ENCODE peak calls at places on chromosomes 16 and 17, in nine cellular contexts. F is IMR-90, N is OCI-LY7, D is K562, K is mammary epithelial cell, O is GM23338, H is neural progenitor cell, X is PC-3, B is mesendoderm. U is an unnamed sample.

GRCh38 chr16:84360170-84360569 is 8.2 kb upstream of the ATP2C2 start:
- DNase-seq in H (no peak), B (no peak), X (peak; percentile 89), N (peak; percentile 32), O (no peak), F (peak; percentile 25), K (peak; percentile 68), D (no peak), U (no peak)

GRCh38 chr17:80727409-80727755 is 182.7 kb downstream of the RPTOR start:
- DNase-seq in F (no peak), B (no peak), X (no peak), K (no peak), D (no peak), O (no peak), N (no peak), H (no peak), U (no peak)

GRCh38 chr16:8376430-8376829 is 213.9 kb downstream of the TMEM114 start:
- DNase-seq in O (no peak), N (no peak), B (no peak), D (no peak), H (no peak), F (no peak), X (no peak), K (no peak), U (no peak)

GRCh38 chr16:4058386-4058785 is 57.9 kb downstream of the ADCY9 start:
- DNase-seq in N (no peak), O (no peak), B (no peak), H (no peak), K (no peak), X (peak; percentile 3), F (peak; percentile 44), D (no peak), U (no peak)

GRCh38 chr16:20262248-20262647 is 65.1 kb downstream of the GP2 start:
- DNase-seq in O (no peak), K (no peak), X (no peak), D (no peak), F (no peak), N (no peak), B (no peak), H (no peak), U (no peak)

GRCh38 chr16:31093132-31093703 is 1.4 kb downstream of the VKORC1 start:
- DNase-seq in K (peak; percentile 50), F (peak; percentile 38), X (peak; percentile 54), O (peak; percentile 51), D (peak; percentile 80), H (peak; percentile 76), N (peak; percentile 59), B (peak; percentile 74), U (peak; percentile 28)

GRCh38 chr16:52597772-52598483 is 51.0 kb upstream of the TOX3 start:
- DNase-seq in D (no peak), B (peak; percentile 85), H (peak; percentile 62), F (no peak), O (peak; percentile 77), X (no peak), K (no peak), N (no peak), U (no peak)

GRCh38 chr16:2428051-2428786 is 1.0 kb upstream of the CCNF start:
- DNase-seq in B (peak; percentile 76), D (peak; percentile 78), H (peak; percentile 64), N (peak; percentile 51), O (peak; percentile 58), F (no peak), X (peak; percentile 22), K (peak; percentile 20), U (peak; percentile 63)

GRCh38 chr17:75592364-75593020 is 4.9 kb downstream of the MYO15B start:
- DNase-seq in K (no peak), F (no peak), X (no peak), B (no peak), O (no peak), D (no peak), N (no peak), H (no peak), U (no peak)

GRCh38 chr17:81636505-81637288 is at the start of the genes NPLOC4 and TSPAN10:
- DNase-seq in O (peak; percentile 91), K (peak; percentile 85), F (peak; percentile 80), D (peak; percentile 98), B (peak; percentile 87), N (peak; percentile 93), X (peak; percentile 88), H (peak; percentile 95), U (peak; percentile 92)

GRCh38 chr16:75593825-75594820 is 27.9 kb downstream of the GABARAPL2 start:
- DNase-seq in O (peak; percentile 86), N (peak; percentile 55), K (peak; percentile 17), X (peak; percentile 84), B (peak; percentile 88), D (peak; percentile 48), H (no peak), F (peak; percentile 83), U (no peak)

GRCh38 chr16:58730724-58731370 is 3.3 kb downstream of the GOT2 start:
- DNase-seq in N (peak; percentile 72), B (no peak), F (no peak), D (no peak), X (no peak), K (no peak), H (no peak), O (no peak), U (no peak)

GRCh38 chr17:8791910-8792270 is 7.3 kb downstream of the MFSD6L start:
- DNase-seq in D (peak; percentile 12), K (peak; percentile 82), B (peak; percentile 79), H (no peak), F (peak; percentile 51), O (no peak), N (no peak), X (peak; percentile 38), U (no peak)

GRCh38 chr17:65741690-65742089 is 180.2 kb upstream of the AXIN2 start:
- DNase-seq in X (no peak), F (no peak), D (no peak), O (no peak), B (no peak), N (no peak), K (no peak), H (no peak), U (no peak)

GRCh38 chr16:67349172-67349571 is 22.6 kb downstream of the LRRC36 start:
- DNase-seq in F (peak; percentile 44), K (peak; percentile 20), N (peak; percentile 67), H (no peak), D (peak; percentile 38), B (no peak), X (peak; percentile 61), O (peak; percentile 48), U (no peak)

GRCh38 chr16:88369447-88370008 is 13.2 kb upstream of the ZNF469 start:
- DNase-seq in B (peak; percentile 67), K (no peak), D (no peak), O (no peak), X (no peak), N (no peak), H (no peak), F (no peak), U (no peak)

GRCh38 chr17:58330544-58330996 is 2.0 kb upstream of the TSPOAP1 start:
- DNase-seq in D (no peak), N (peak; percentile 61), X (no peak), F (no peak), H (no peak), B (no peak), K (no peak), O (no peak), U (no peak)

DNA sequence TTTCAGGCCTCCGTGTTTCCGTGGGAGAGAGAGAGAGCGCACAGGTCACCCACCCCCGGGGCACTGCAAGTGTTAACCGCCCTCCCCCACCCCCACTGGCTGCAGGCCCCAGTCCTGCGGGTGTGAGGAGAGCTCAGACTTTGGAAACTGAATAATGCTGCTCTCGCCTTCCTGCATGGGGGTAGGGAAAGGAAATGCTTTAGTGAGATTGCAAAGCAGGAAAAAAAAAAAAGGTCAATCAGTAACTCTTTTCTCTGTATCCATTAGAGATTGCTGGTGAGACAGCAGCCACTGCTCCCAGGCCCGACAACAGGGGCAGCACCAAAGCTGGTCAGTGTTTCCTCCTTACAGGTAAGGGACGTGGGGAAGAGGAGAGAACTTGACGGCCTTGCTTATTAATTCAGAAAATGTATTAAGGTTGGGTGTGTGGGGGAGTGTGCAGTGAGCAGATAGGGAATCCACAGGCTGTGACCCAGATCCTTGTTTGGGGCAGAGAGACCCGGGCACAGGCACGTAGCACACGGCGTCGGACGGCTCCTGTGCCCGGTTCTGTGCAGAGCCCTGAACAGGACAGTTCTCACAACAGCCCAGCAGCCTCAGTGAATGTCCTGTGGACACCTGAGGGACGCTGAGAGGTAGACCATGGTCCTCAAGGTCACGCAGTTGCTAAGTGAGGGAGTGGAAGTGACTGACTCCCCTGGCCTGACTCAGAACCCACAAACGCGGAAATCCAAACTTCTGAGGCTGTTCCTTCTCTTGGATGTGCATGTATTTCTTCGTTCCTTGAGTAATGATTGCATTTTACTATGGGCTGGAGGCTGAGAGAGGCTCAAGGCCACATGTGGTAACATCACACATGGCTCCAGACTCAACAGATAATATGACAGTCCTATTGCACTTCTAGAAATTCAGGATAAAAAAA is 156.5 kb downstream of the FOXL1 start:
- DNase-seq in F (no peak), X (no peak), D (no peak), N (no peak), O (peak; percentile 43), K (no peak), H (no peak), B (peak; percentile 78), U (no peak)
- H3K4me2 ChIP-seq in F (no peak overlapping the region), X (no peak overlapping the region), D (no peak overlapping the region), N (no peak overlapping the region), O (peak overlapping the region; percentile 69), K (no peak overlapping the region), H (peak overlapping the region; percentile 35), B (no peak overlapping the region), U (no peak overlapping the region)

DNA sequence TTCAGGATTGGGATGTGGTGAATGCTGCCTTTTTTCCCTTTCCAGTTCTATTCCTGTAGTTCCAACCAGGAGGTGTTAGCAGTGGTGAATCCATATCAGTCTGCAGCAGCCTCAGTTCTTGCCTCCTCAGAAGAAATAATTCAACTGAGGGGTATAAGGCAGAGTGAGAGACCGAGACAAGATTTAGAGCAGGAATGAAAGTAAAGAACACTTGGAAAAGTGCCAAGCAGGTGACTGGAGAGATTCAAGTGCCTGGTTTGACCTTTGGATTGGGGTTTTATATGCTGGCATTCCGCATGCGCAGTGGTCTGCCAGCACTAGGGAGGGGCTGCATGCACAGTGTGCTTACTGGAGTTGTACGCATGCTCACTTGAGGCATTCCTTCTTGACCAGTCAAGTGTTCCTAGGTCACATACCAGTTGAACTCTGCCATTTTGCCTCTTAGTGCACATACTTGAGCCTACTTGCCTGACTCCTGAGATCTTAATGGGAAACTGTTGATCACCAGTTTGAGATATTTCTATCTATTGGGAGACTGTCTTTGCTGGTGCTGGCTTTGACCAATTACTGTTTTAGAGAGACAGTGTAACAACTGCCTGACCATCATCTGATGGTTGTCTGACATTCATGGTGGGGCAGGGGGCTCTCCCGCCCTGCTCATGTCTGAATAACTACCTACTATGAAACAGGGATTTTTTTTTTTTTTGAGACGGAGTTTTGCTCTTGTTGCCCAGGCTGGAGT is 680 bp upstream of the CCL15 start:
- DNase-seq in H (peak; percentile 4), F (no peak), O (no peak), X (no peak), D (peak; percentile 15), B (no peak), K (no peak), N (no peak), U (no peak)
- H3K4me2 ChIP-seq in H (no peak overlapping the region), F (no peak overlapping the region), O (no peak overlapping the region), X (no peak overlapping the region), D (no peak overlapping the region), B (no peak overlapping the region), K (no peak overlapping the region), N (no peak overlapping the region), U (no peak overlapping the region)

GRCh38 chr17:72719206-72719581 is 373.3 kb downstream of the SLC39A11 start:
- DNase-seq in N (no peak), D (no peak), B (no peak), K (no peak), O (no peak), X (no peak), H (no peak), F (no peak), U (no peak)
- H3K4me2 ChIP-seq in N (no peak overlapping the region), D (no peak overlapping the region), B (no peak overlapping the region), K (no peak overlapping the region), O (no peak overlapping the region), X (no peak overlapping the region), H (no peak overlapping the region), F (no peak overlapping the region), U (no peak overlapping the region)

GRCh38 chr17:2566056-2566455 is 27.4 kb upstream of the PAFAH1B1 start:
- DNase-seq in N (no peak), O (no peak), D (no peak), X (no peak), F (no peak), K (no peak), H (no peak), B (no peak), U (no peak)
- H3K4me2 ChIP-seq in N (no peak overlapping the region), O (no peak overlapping the region), D (no peak overlapping the region), X (no peak overlapping the region), F (no peak overlapping the region), K (no peak overlapping the region), H (no peak overlapping the region), B (no peak overlapping the region), U (no peak overlapping the region)